ENCODE peak calls at places on chromosomes 12 and 14, in eight cellular contexts. One of them, this sample, is unnamed.

GRCh38 chr12:47822386-47822785 is 2.7 kb upstream of the HDAC7 start:
- DNase-seq in naive thymus-derived CD4-positive, alpha-beta T cell: no peak
- DNase-seq in SK-N-SH: no peak
- DNase-seq in tibial artery: no peak
- DNase-seq in PC-9: no peak
- DNase-seq in cardiac muscle cell: no peak
- DNase-seq in right lobe of liver: no peak
- DNase-seq in effector memory CD4-positive, alpha-beta T cell: no peak
- DNase-seq in this sample: no peak

GRCh38 chr14:21498540-21499526 is 12.3 kb downstream of the METTL3 start:
- DNase-seq in naive thymus-derived CD4-positive, alpha-beta T cell: peak; percentile 68
- DNase-seq in SK-N-SH: peak; percentile 51
- DNase-seq in tibial artery: no peak
- DNase-seq in PC-9: no peak
- DNase-seq in cardiac muscle cell: peak; percentile 58
- DNase-seq in right lobe of liver: no peak
- DNase-seq in effector memory CD4-positive, alpha-beta T cell: no peak
- DNase-seq in this sample: no peak

GRCh38 chr14:78450945-78451344 is 280.8 kb downstream of the NRXN3 start:
- DNase-seq in naive thymus-derived CD4-positive, alpha-beta T cell: no peak
- DNase-seq in SK-N-SH: no peak
- DNase-seq in tibial artery: no peak
- DNase-seq in PC-9: no peak
- DNase-seq in cardiac muscle cell: peak; percentile 1
- DNase-seq in right lobe of liver: no peak
- DNase-seq in effector memory CD4-positive, alpha-beta T cell: no peak
- DNase-seq in this sample: no peak

GRCh38 chr12:56304276-56304675 is 4.1 kb upstream of the CS start:
- DNase-seq in naive thymus-derived CD4-positive, alpha-beta T cell: no peak
- DNase-seq in SK-N-SH: no peak
- DNase-seq in tibial artery: no peak
- DNase-seq in PC-9: no peak
- DNase-seq in cardiac muscle cell: no peak
- DNase-seq in right lobe of liver: no peak
- DNase-seq in effector memory CD4-positive, alpha-beta T cell: no peak
- DNase-seq in this sample: no peak

GRCh38 chr12:65685514-65685913 is 138.8 kb upstream of the HMGA2 start:
- DNase-seq in naive thymus-derived CD4-positive, alpha-beta T cell: no peak
- DNase-seq in SK-N-SH: peak; percentile 7
- DNase-seq in tibial artery: no peak
- DNase-seq in PC-9: no peak
- DNase-seq in cardiac muscle cell: peak; percentile 60
- DNase-seq in right lobe of liver: no peak
- DNase-seq in effector memory CD4-positive, alpha-beta T cell: no peak
- DNase-seq in this sample: no peak

GRCh38 chr12:6444031-6444430 is 724 bp upstream of the CD27 start:
- DNase-seq in naive thymus-derived CD4-positive, alpha-beta T cell: no peak
- DNase-seq in SK-N-SH: no peak
- DNase-seq in tibial artery: no peak
- DNase-seq in PC-9: no peak
- DNase-seq in cardiac muscle cell: no peak
- DNase-seq in right lobe of liver: no peak
- DNase-seq in effector memory CD4-positive, alpha-beta T cell: no peak
- DNase-seq in this sample: no peak

GRCh38 chr12:129961111-129961510 is 57.3 kb upstream of the TMEM132D start:
- DNase-seq in naive thymus-derived CD4-positive, alpha-beta T cell: no peak
- DNase-seq in SK-N-SH: no peak
- DNase-seq in tibial artery: no peak
- DNase-seq in PC-9: no peak
- DNase-seq in cardiac muscle cell: no peak
- DNase-seq in right lobe of liver: no peak
- DNase-seq in effector memory CD4-positive, alpha-beta T cell: no peak
- DNase-seq in this sample: no peak

GRCh38 chr12:55929306-55929791 is 1.6 kb upstream of the DGKA start:
- DNase-seq in naive thymus-derived CD4-positive, alpha-beta T cell: peak; percentile 98
- DNase-seq in SK-N-SH: no peak
- DNase-seq in tibial artery: no peak
- DNase-seq in PC-9: no peak
- DNase-seq in cardiac muscle cell: no peak
- DNase-seq in right lobe of liver: peak; percentile 37
- DNase-seq in effector memory CD4-positive, alpha-beta T cell: peak; percentile 76
- DNase-seq in this sample: no peak

GRCh38 chr14:35341454-35342159 is 49.4 kb downstream of the PSMA6 start:
- DNase-seq in naive thymus-derived CD4-positive, alpha-beta T cell: peak; percentile 50
- DNase-seq in SK-N-SH: peak; percentile 73
- DNase-seq in tibial artery: peak; percentile 99
- DNase-seq in PC-9: peak; percentile 91
- DNase-seq in cardiac muscle cell: peak; percentile 97
- DNase-seq in right lobe of liver: peak; percentile 96
- DNase-seq in effector memory CD4-positive, alpha-beta T cell: peak; percentile 51
- DNase-seq in this sample: peak; percentile 96

GRCh38 chr14:71551291-71551955 is 380.8 kb upstream of the RGS6 start:
- DNase-seq in naive thymus-derived CD4-positive, alpha-beta T cell: no peak
- DNase-seq in SK-N-SH: no peak
- DNase-seq in tibial artery: no peak
- DNase-seq in PC-9: no peak
- DNase-seq in cardiac muscle cell: peak; percentile 30
- DNase-seq in right lobe of liver: no peak
- DNase-seq in effector memory CD4-positive, alpha-beta T cell: no peak
- DNase-seq in this sample: no peak

GRCh38 chr12:69331482-69331845 is 16.7 kb upstream of the LYZ start:
- DNase-seq in naive thymus-derived CD4-positive, alpha-beta T cell: no peak
- DNase-seq in SK-N-SH: no peak
- DNase-seq in tibial artery: no peak
- DNase-seq in PC-9: no peak
- DNase-seq in cardiac muscle cell: no peak
- DNase-seq in right lobe of liver: no peak
- DNase-seq in effector memory CD4-positive, alpha-beta T cell: no peak
- DNase-seq in this sample: no peak

GRCh38 chr12:92476844-92477243 is 225.9 kb upstream of the PLEKHG7 start:
- DNase-seq in naive thymus-derived CD4-positive, alpha-beta T cell: no peak
- DNase-seq in SK-N-SH: no peak
- DNase-seq in tibial artery: no peak
- DNase-seq in PC-9: no peak
- DNase-seq in cardiac muscle cell: no peak
- DNase-seq in right lobe of liver: no peak
- DNase-seq in effector memory CD4-positive, alpha-beta T cell: no peak
- DNase-seq in this sample: no peak

GRCh38 chr12:92571844-92572543 is 130.8 kb upstream of the PLEKHG7 start:
- DNase-seq in naive thymus-derived CD4-positive, alpha-beta T cell: no peak
- DNase-seq in SK-N-SH: no peak
- DNase-seq in tibial artery: no peak
- DNase-seq in PC-9: no peak
- DNase-seq in cardiac muscle cell: no peak
- DNase-seq in right lobe of liver: no peak
- DNase-seq in effector memory CD4-positive, alpha-beta T cell: no peak
- DNase-seq in this sample: no peak

GRCh38 chr12:69366796-69367195 is 7.3 kb downstream of the YEATS4 start:
- DNase-seq in naive thymus-derived CD4-positive, alpha-beta T cell: no peak
- DNase-seq in SK-N-SH: no peak
- DNase-seq in tibial artery: no peak
- DNase-seq in PC-9: no peak
- DNase-seq in cardiac muscle cell: no peak
- DNase-seq in right lobe of liver: no peak
- DNase-seq in effector memory CD4-positive, alpha-beta T cell: no peak
- DNase-seq in this sample: no peak

GRCh38 chr12:8127138-8127537 is 3.7 kb downstream of the CLEC4A start:
- DNase-seq in naive thymus-derived CD4-positive, alpha-beta T cell: peak; percentile 63
- DNase-seq in SK-N-SH: no peak
- DNase-seq in tibial artery: no peak
- DNase-seq in PC-9: no peak
- DNase-seq in cardiac muscle cell: peak; percentile 4
- DNase-seq in right lobe of liver: no peak
- DNase-seq in effector memory CD4-positive, alpha-beta T cell: no peak
- DNase-seq in this sample: no peak

GRCh38 chr12:113030875-113031525 is 25.5 kb upstream of the DTX1 start:
- DNase-seq in naive thymus-derived CD4-positive, alpha-beta T cell: peak; percentile 30
- DNase-seq in SK-N-SH: peak; percentile 71
- DNase-seq in tibial artery: peak; percentile 31
- DNase-seq in PC-9: peak; percentile 21
- DNase-seq in cardiac muscle cell: peak; percentile 79
- DNase-seq in right lobe of liver: no peak
- DNase-seq in effector memory CD4-positive, alpha-beta T cell: no peak
- DNase-seq in this sample: no peak

GRCh38 chr14:49961270-49962222 is 68.7 kb downstream of the ARF6 start:
- DNase-seq in naive thymus-derived CD4-positive, alpha-beta T cell: no peak
- DNase-seq in SK-N-SH: no peak
- DNase-seq in tibial artery: no peak
- DNase-seq in PC-9: no peak
- DNase-seq in cardiac muscle cell: no peak
- DNase-seq in right lobe of liver: no peak
- DNase-seq in effector memory CD4-positive, alpha-beta T cell: no peak
- DNase-seq in this sample: peak; percentile 13

GRCh38 chr14:61559641-61560201 is 135.6 kb upstream of the HIF1A start:
- DNase-seq in naive thymus-derived CD4-positive, alpha-beta T cell: no peak
- DNase-seq in SK-N-SH: peak; percentile 40
- DNase-seq in tibial artery: no peak
- DNase-seq in PC-9: peak; percentile 72
- DNase-seq in cardiac muscle cell: no peak
- DNase-seq in right lobe of liver: peak; percentile 55
- DNase-seq in effector memory CD4-positive, alpha-beta T cell: no peak
- DNase-seq in this sample: peak; percentile 55

GRCh38 chr12:101906226-101906625 is 28.8 kb downstream of the DRAM1 start:
- DNase-seq in naive thymus-derived CD4-positive, alpha-beta T cell: no peak
- DNase-seq in SK-N-SH: no peak
- DNase-seq in tibial artery: no peak
- DNase-seq in PC-9: no peak
- DNase-seq in cardiac muscle cell: no peak
- DNase-seq in right lobe of liver: no peak
- DNase-seq in effector memory CD4-positive, alpha-beta T cell: no peak
- DNase-seq in this sample: no peak

GRCh38 chr12:109682708-109683060 is 30.9 kb upstream of the FAM222A start:
- DNase-seq in naive thymus-derived CD4-positive, alpha-beta T cell: no peak
- DNase-seq in SK-N-SH: no peak
- DNase-seq in tibial artery: no peak
- DNase-seq in PC-9: no peak
- DNase-seq in cardiac muscle cell: no peak
- DNase-seq in right lobe of liver: no peak
- DNase-seq in effector memory CD4-positive, alpha-beta T cell: no peak
- DNase-seq in this sample: no peak
- H3K9me3 ChIP-seq in naive thymus-derived CD4-positive, alpha-beta T cell: no peaks in the 10 kb centered on the region
- H3K9me3 ChIP-seq in SK-N-SH: no peaks in the 10 kb centered on the region
- H3K9me3 ChIP-seq in tibial artery: no peaks in the 10 kb centered on the region
- H3K9me3 ChIP-seq in PC-9: no peaks in the 10 kb centered on the region
- H3K9me3 ChIP-seq in cardiac muscle cell: no peaks in the 10 kb centered on the region
- H3K9me3 ChIP-seq in right lobe of liver: no peaks in the 10 kb centered on the region
- H3K9me3 ChIP-seq in effector memory CD4-positive, alpha-beta T cell: no peaks in the 10 kb centered on the region
- H3K9me3 ChIP-seq in this sample: no peaks in the 10 kb centered on the region

DNA sequence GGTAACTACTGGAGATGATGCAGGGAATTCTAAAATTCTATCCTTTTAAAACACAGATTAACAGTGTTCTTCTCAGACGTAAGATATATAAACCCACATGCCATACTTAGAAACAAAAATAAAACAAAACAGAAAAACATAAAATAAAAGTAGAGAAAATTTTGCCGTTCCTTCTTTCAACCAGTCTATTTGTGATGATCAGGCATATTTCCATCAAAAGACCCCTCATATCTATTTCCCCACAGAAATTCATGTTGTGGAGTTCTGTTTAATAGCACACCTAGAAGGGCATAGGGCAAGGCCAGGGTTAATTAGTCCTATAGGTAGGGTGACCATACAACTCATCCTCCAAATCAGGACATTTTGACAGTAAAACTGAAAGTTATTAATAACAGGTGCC is 529.8 kb downstream of the NOVA1 start:
- DNase-seq in naive thymus-derived CD4-positive, alpha-beta T cell: no peak
- DNase-seq in SK-N-SH: no peak
- DNase-seq in tibial artery: no peak
- DNase-seq in PC-9: no peak
- DNase-seq in cardiac muscle cell: no peak
- DNase-seq in right lobe of liver: no peak
- DNase-seq in effector memory CD4-positive, alpha-beta T cell: no peak
- DNase-seq in this sample: no peak
- H3K9me3 ChIP-seq in naive thymus-derived CD4-positive, alpha-beta T cell: no peaks in the 10 kb centered on the region
- H3K9me3 ChIP-seq in SK-N-SH: no peaks in the 10 kb centered on the region
- H3K9me3 ChIP-seq in tibial artery: no peaks in the 10 kb centered on the region
- H3K9me3 ChIP-seq in PC-9: no peaks in the 10 kb centered on the region
- H3K9me3 ChIP-seq in cardiac muscle cell: no peaks in the 10 kb centered on the region
- H3K9me3 ChIP-seq in right lobe of liver: no peaks in the 10 kb centered on the region
- H3K9me3 ChIP-seq in effector memory CD4-positive, alpha-beta T cell: no peaks in the 10 kb centered on the region
- H3K9me3 ChIP-seq in this sample: no peaks in the 10 kb centered on the region

GRCh38 chr12:53391667-53392244 is 11.8 kb downstream of the SP1 start:
- DNase-seq in naive thymus-derived CD4-positive, alpha-beta T cell: no peak
- DNase-seq in SK-N-SH: no peak
- DNase-seq in tibial artery: no peak
- DNase-seq in PC-9: no peak
- DNase-seq in cardiac muscle cell: no peak
- DNase-seq in right lobe of liver: no peak
- DNase-seq in effector memory CD4-positive, alpha-beta T cell: no peak
- DNase-seq in this sample: no peak
- H3K9me3 ChIP-seq in naive thymus-derived CD4-positive, alpha-beta T cell: no peaks in the 10 kb centered on the region
- H3K9me3 ChIP-seq in SK-N-SH: no peaks in the 10 kb centered on the region
- H3K9me3 ChIP-seq in tibial artery: no peaks in the 10 kb centered on the region
- H3K9me3 ChIP-seq in PC-9: no peaks in the 10 kb centered on the region
- H3K9me3 ChIP-seq in cardiac muscle cell: no peaks in the 10 kb centered on the region
- H3K9me3 ChIP-seq in right lobe of liver: no peaks in the 10 kb centered on the region
- H3K9me3 ChIP-seq in effector memory CD4-positive, alpha-beta T cell: no peaks in the 10 kb centered on the region
- H3K9me3 ChIP-seq in this sample: no peaks in the 10 kb centered on the region

GRCh38 chr12:46049665-46050064 is 59.3 kb upstream of the SCAF11 start:
- DNase-seq in naive thymus-derived CD4-positive, alpha-beta T cell: no peak
- DNase-seq in SK-N-SH: no peak
- DNase-seq in tibial artery: no peak
- DNase-seq in PC-9: no peak
- DNase-seq in cardiac muscle cell: peak; percentile 2
- DNase-seq in right lobe of liver: no peak
- DNase-seq in effector memory CD4-positive, alpha-beta T cell: no peak
- DNase-seq in this sample: no peak
- H3K9me3 ChIP-seq in naive thymus-derived CD4-positive, alpha-beta T cell: no peaks in the 10 kb centered on the region
- H3K9me3 ChIP-seq in SK-N-SH: peaks cover 8% of the 10 kb centered on the region
- H3K9me3 ChIP-seq in tibial artery: no peaks in the 10 kb centered on the region
- H3K9me3 ChIP-seq in PC-9: peaks cover 12% of the 10 kb centered on the region
- H3K9me3 ChIP-seq in cardiac muscle cell: no peaks in the 10 kb centered on the region
- H3K9me3 ChIP-seq in right lobe of liver: no peaks in the 10 kb centered on the region
- H3K9me3 ChIP-seq in effector memory CD4-positive, alpha-beta T cell: no peaks in the 10 kb centered on the region
- H3K9me3 ChIP-seq in this sample: no peaks in the 10 kb centered on the region

GRCh38 chr14:104199266-104199665 is 60.9 kb downstream of the KIF26A start:
- DNase-seq in naive thymus-derived CD4-positive, alpha-beta T cell: no peak
- DNase-seq in SK-N-SH: no peak
- DNase-seq in tibial artery: no peak
- DNase-seq in PC-9: no peak
- DNase-seq in cardiac muscle cell: no peak
- DNase-seq in right lobe of liver: no peak
- DNase-seq in effector memory CD4-positive, alpha-beta T cell: no peak
- DNase-seq in this sample: no peak
- H3K9me3 ChIP-seq in naive thymus-derived CD4-positive, alpha-beta T cell: no peaks in the 10 kb centered on the region
- H3K9me3 ChIP-seq in SK-N-SH: no peaks in the 10 kb centered on the region
- H3K9me3 ChIP-seq in tibial artery: no peaks in the 10 kb centered on the region
- H3K9me3 ChIP-seq in PC-9: no peaks in the 10 kb centered on the region
- H3K9me3 ChIP-seq in cardiac muscle cell: no peaks in the 10 kb centered on the region
- H3K9me3 ChIP-seq in right lobe of liver: no peaks in the 10 kb centered on the region
- H3K9me3 ChIP-seq in effector memory CD4-positive, alpha-beta T cell: no peaks in the 10 kb centered on the region
- H3K9me3 ChIP-seq in this sample: no peaks in the 10 kb centered on the region

DNA sequence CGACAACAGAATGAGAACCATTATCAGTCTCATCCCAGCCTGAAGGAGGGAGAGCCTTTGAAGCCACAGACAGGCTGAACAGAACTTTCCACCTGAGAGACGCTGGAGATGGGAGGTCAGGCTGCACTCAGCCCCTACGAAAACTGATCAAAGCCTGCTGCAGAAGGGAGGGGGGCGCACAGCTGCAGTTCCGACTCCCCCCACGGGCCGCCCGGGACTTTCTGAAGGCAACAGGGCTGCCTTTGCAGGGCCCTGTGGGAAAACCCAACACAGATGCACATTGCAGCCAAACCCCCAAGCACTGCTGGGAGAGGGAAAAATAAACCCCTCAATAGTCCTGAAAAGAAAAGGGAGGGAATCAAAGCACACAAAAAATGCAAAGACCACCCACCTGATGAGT is 290.7 kb downstream of the ZFP36L1 start:
- DNase-seq in naive thymus-derived CD4-positive, alpha-beta T cell: no peak
- DNase-seq in SK-N-SH: no peak
- DNase-seq in tibial artery: no peak
- DNase-seq in PC-9: no peak
- DNase-seq in cardiac muscle cell: no peak
- DNase-seq in right lobe of liver: no peak
- DNase-seq in effector memory CD4-positive, alpha-beta T cell: no peak
- DNase-seq in this sample: no peak
- H3K9me3 ChIP-seq in naive thymus-derived CD4-positive, alpha-beta T cell: no peaks in the 10 kb centered on the region
- H3K9me3 ChIP-seq in SK-N-SH: no peaks in the 10 kb centered on the region
- H3K9me3 ChIP-seq in tibial artery: no peaks in the 10 kb centered on the region
- H3K9me3 ChIP-seq in PC-9: no peaks in the 10 kb centered on the region
- H3K9me3 ChIP-seq in cardiac muscle cell: no peaks in the 10 kb centered on the region
- H3K9me3 ChIP-seq in right lobe of liver: no peaks in the 10 kb centered on the region
- H3K9me3 ChIP-seq in effector memory CD4-positive, alpha-beta T cell: no peaks in the 10 kb centered on the region
- H3K9me3 ChIP-seq in this sample: no peaks in the 10 kb centered on the region

This sample was measured in right atrium auricular region.